ENCODE peak calls at places on chromosome 7, in seven cellular contexts. A, R, P, I, S, O and J are unnamed samples.

GRCh38 chr7:85602196-85602595 is 415.3 kb upstream of the SEMA3D start:
- DNase-seq in A (no peak), R (no peak), P (no peak), I (no peak), S (peak; percentile 19), O (no peak), J (no peak)

GRCh38 chr7:139675127-139676110 is 102.4 kb downstream of the HIPK2 start:
- DNase-seq in A (no peak), R (no peak), P (no peak), I (no peak), S (no peak), O (no peak), J (no peak)

GRCh38 chr7:159091480-159092475 is 52.9 kb downstream of the VIPR2 start:
- DNase-seq in A (no peak), R (no peak), P (no peak), I (peak; percentile 60), S (no peak), O (no peak), J (no peak)

GRCh38 chr7:158001003-158001402 is 586.6 kb downstream of the PTPRN2 start:
- DNase-seq in A (no peak), R (no peak), P (no peak), I (no peak), S (no peak), O (no peak), J (no peak)

GRCh38 chr7:127239814-127240213 is 12.9 kb downstream of the GRM8 start:
- DNase-seq in A (no peak), R (no peak), P (no peak), I (no peak), S (no peak), O (no peak), J (no peak)

GRCh38 chr7:106129291-106129690 is 17.2 kb upstream of the SYPL1 start:
- DNase-seq in A (no peak), R (no peak), P (no peak), I (no peak), S (no peak), O (no peak), J (no peak)

GRCh38 chr7:106583133-106583532 is 77.8 kb downstream of the CCDC71L start:
- DNase-seq in A (no peak), R (peak; percentile 91), P (peak; percentile 91), I (no peak), S (peak; percentile 32), O (no peak), J (no peak)

GRCh38 chr7:12303507-12303906 is 92.4 kb downstream of the TMEM106B start:
- DNase-seq in A (no peak), R (no peak), P (no peak), I (no peak), S (peak; percentile 5), O (no peak), J (no peak)

GRCh38 chr7:12403287-12404181 is at the start of gene VWDE:
- DNase-seq in A (no peak), R (peak; percentile 1), P (no peak), I (peak; percentile 80), S (peak; percentile 2), O (peak; percentile 31), J (no peak)

GRCh38 chr7:51300762-51301674 is 15.6 kb downstream of the COBL start:
- DNase-seq in A (no peak), R (no peak), P (no peak), I (no peak), S (no peak), O (no peak), J (no peak)

GRCh38 chr7:35596061-35596460 is 98.9 kb downstream of the HERPUD2 start:
- DNase-seq in A (no peak), R (peak; percentile 25), P (no peak), I (no peak), S (peak; percentile 71), O (no peak), J (no peak)

GRCh38 chr7:138875794-138876193 is 77.8 kb upstream of the ATP6V0A4 start:
- DNase-seq in A (no peak), R (peak; percentile 79), P (no peak), I (no peak), S (peak; percentile 26), O (no peak), J (no peak)

GRCh38 chr7:130996841-130997231 is 262.8 kb upstream of the KLF14 start:
- DNase-seq in A (no peak), R (no peak), P (no peak), I (no peak), S (no peak), O (no peak), J (no peak)

GRCh38 chr7:143250822-143251221 is 12.4 kb upstream of the GSTK1 start:
- DNase-seq in A (no peak), R (no peak), P (no peak), I (no peak), S (peak; percentile 7), O (no peak), J (no peak)

GRCh38 chr7:54960517-54960916 is 58.3 kb upstream of the EGFR start:
- DNase-seq in A (no peak), R (peak; percentile 10), P (no peak), I (no peak), S (peak; percentile 18), O (no peak), J (no peak)

GRCh38 chr7:126569402-126569801 is 683.3 kb downstream of the GRM8 start:
- DNase-seq in A (no peak), R (no peak), P (no peak), I (no peak), S (no peak), O (no peak), J (no peak)

GRCh38 chr7:15389073-15389472 is 172.7 kb downstream of the AGMO start:
- DNase-seq in A (no peak), R (no peak), P (no peak), I (no peak), S (no peak), O (no peak), J (no peak)

GRCh38 chr7:150900675-150901074 is 48.4 kb downstream of the AOC1 start:
- DNase-seq in A (no peak), R (no peak), P (no peak), I (no peak), S (no peak), O (no peak), J (no peak)

GRCh38 chr7:150567168-150567567 is at the start of gene GIMAP4:
- DNase-seq in A (no peak), R (no peak), P (no peak), I (no peak), S (no peak), O (no peak), J (no peak)

GRCh38 chr7:106170216-106170615 is 58.1 kb upstream of the SYPL1 start:
- DNase-seq in A (no peak), R (no peak), P (no peak), I (no peak), S (no peak), O (no peak), J (no peak)

GRCh38 chr7:117332031-117332430 is 9.2 kb upstream of the WNT2 start:
- DNase-seq in A (no peak), R (no peak), P (no peak), I (no peak), S (no peak), O (no peak), J (no peak)

GRCh38 chr7:45077579-45077978 is 11.2 kb downstream of the NACAD start:
- DNase-seq in A (no peak), R (no peak), P (no peak), I (no peak), S (no peak), O (no peak), J (no peak)

GRCh38 chr7:497946-498655 is 21.5 kb downstream of the PDGFA start:
- DNase-seq in A (no peak), R (no peak), P (no peak), I (peak; percentile 16), S (no peak), O (peak; percentile 72), J (no peak)

GRCh38 chr7:27164381-27165088 is 802 bp downstream of the HOXA9 start:
- DNase-seq in A (no peak), R (no peak), P (no peak), I (peak; percentile 70), S (no peak), O (no peak), J (no peak)
- TF ChIP-seq CTCF in A (no peak), R (peak; percentile 27), P (no peak), I (no peak), S (no peak), O (no peak), J (no peak)

DNA sequence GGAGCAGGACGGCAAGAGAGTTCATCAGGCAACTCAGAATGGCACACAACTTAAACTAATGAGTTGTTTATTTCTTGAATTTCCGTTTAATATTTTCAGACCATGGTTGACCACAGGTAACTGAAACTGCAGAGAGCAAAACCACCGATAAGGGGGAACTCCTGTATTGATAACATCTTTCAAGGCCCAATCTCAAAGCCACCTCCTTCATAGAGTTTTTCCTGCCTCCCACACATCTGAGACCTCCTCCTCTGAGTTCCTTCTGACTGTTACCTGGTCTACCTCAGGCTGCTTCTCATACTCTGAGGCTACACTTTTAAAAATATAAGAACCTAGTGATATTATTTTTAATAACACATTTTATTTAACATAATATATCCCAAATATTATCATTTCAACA is 341.5 kb upstream of the NPVF start:
- DNase-seq in A (no peak), R (no peak), P (no peak), I (no peak), S (no peak), O (no peak), J (no peak)
- TF ChIP-seq CTCF in A (no peak), R (no peak), P (no peak), I (no peak), S (no peak), O (no peak), J (no peak)

GRCh38 chr7:30070052-30070451 is 41.8 kb downstream of the PLEKHA8 start:
- DNase-seq in A (no peak), R (no peak), P (no peak), I (no peak), S (no peak), O (no peak), J (no peak)

GRCh38 chr7:30069096-30069867 is 41.1 kb downstream of the PLEKHA8 start:
- DNase-seq in A (no peak), R (no peak), P (no peak), I (no peak), S (no peak), O (no peak), J (no peak)

GRCh38 chr7:30076411-30076810 is 48.2 kb downstream of the PLEKHA8 start:
- DNase-seq in A (no peak), R (no peak), P (no peak), I (no peak), S (no peak), O (no peak), J (no peak)

GRCh38 chr7:30079880-30080279 is 51.7 kb downstream of the PLEKHA8 start:
- DNase-seq in A (no peak), R (no peak), P (no peak), I (no peak), S (no peak), O (no peak), J (no peak)

GRCh38 chr7:30074422-30075030 is 46.3 kb downstream of the PLEKHA8 start:
- DNase-seq in A (no peak), R (peak; percentile 55), P (no peak), I (no peak), S (peak; percentile 68), O (no peak), J (no peak)
- TF ChIP-seq CTCF in A (no peak), R (peak; percentile 58), P (peak; percentile 43), I (peak; percentile 44), S (peak; percentile 44), O (peak; percentile 44), J (no peak)

DNA sequence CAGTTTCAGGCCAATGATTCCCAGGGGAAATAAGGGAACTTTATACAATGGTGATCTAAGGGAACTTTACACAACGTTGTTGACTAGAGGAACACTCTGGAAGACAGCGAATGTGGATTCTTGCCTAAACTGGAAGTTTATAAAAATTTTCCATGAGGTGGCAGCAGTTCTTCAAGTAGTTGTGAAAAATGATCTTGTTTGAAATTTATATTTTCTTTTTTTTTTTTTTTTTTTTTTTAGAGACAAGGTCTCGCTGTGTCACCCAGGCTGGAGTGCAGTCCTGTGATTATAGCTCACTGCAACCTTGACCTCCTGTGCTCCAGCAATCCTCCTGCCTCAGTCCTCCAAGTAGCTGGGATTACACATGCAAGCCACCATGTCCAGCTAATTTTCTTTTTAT is 32.1 kb upstream of the GTF2I start:
- DNase-seq in A (peak; percentile 23), R (peak; percentile 66), P (peak; percentile 39), I (no peak), S (peak; percentile 81), O (no peak), J (no peak)
- TF ChIP-seq CTCF in A (no peak), R (peak; percentile 45), P (peak; percentile 23), I (peak; percentile 18), S (peak; percentile 19), O (peak; percentile 35), J (no peak)